ENCODE peak calls at places on chromosome 10, in seven cellular contexts. T is fibroblast of lung, X is H1, G is uterus, U is esophagus muscularis mucosa, K is brain microvascular endothelial cell, Y is stomach. Z is an unnamed sample.
A peak's percentile ranks its signal among the peaks of the same experiment; 100 is the strongest.

GRCh38 chr10:106078796-106079576 is 1085.5 kb downstream of the SORCS1 start:
- DNase-seq in G (no peak), Y (no peak), U (no peak), X (no peak), T (peak; percentile 24), K (peak; percentile 35), Z (no peak)

GRCh38 chr10:43124574-43125273 is 13.5 kb upstream of the CSGALNACT2 start:
- DNase-seq in T (no peak), G (no peak), X (peak; percentile 23), U (no peak), Y (peak; percentile 23), K (no peak), Z (peak; percentile 83)

GRCh38 chr10:77049896-77050295 is 587.7 kb downstream of the KCNMA1 start:
- DNase-seq in T (peak; percentile 69), Y (no peak), G (no peak), K (peak; percentile 47), U (no peak), X (peak; percentile 11), Z (no peak)

GRCh38 chr10:28996947-28997551 is 291.8 kb upstream of the LYZL1 start:
- DNase-seq in K (no peak), T (peak; percentile 37), G (no peak), Y (no peak), U (no peak), X (no peak), Z (no peak)

GRCh38 chr10:98231417-98231816 is 36.6 kb downstream of the LOXL4 start:
- DNase-seq in U (no peak), T (no peak), X (no peak), G (no peak), K (no peak), Y (no peak), Z (no peak)

GRCh38 chr10:62171791-62172190 is 96.9 kb downstream of the RTKN2 start:
- DNase-seq in G (no peak), U (no peak), X (no peak), K (no peak), Y (no peak), T (peak; percentile 24), Z (no peak)

GRCh38 chr10:85045046-85045445 is 716.7 kb downstream of the CCSER2 start:
- DNase-seq in T (no peak), X (no peak), U (no peak), K (no peak), Y (no peak), G (no peak), Z (no peak)

GRCh38 chr10:83541096-83541495 is 598.2 kb upstream of the GHITM start:
- DNase-seq in Y (no peak), K (no peak), G (no peak), U (no peak), T (peak; percentile 64), X (no peak), Z (no peak)

GRCh38 chr10:43912469-43912868 is 263.8 kb upstream of the ZNF32 start:
- DNase-seq in U (peak; percentile 53), G (no peak), K (no peak), T (no peak), Y (no peak), X (no peak), Z (no peak)

GRCh38 chr10:10977978-10978377 is 39.7 kb upstream of the CELF2 start:
- DNase-seq in G (no peak), K (no peak), X (no peak), Y (no peak), U (no peak), T (peak; percentile 6), Z (no peak)

GRCh38 chr10:79981673-79982485 is 33.0 kb upstream of the SFTPD start:
- DNase-seq in Y (peak; percentile 72), K (no peak), X (peak; percentile 79), G (peak; percentile 38), U (no peak), T (peak; percentile 41), Z (no peak)

GRCh38 chr10:88477343-88478085 is 105.6 kb downstream of the RNLS start:
- DNase-seq in G (no peak), Y (no peak), U (no peak), X (no peak), K (no peak), T (no peak), Z (no peak)

GRCh38 chr10:31836569-31837406 is 91.8 kb downstream of the ARHGAP12 start:
- DNase-seq in T (peak; percentile 34), Y (no peak), X (no peak), G (no peak), U (no peak), K (peak; percentile 40), Z (no peak)

GRCh38 chr10:73065441-73065840 is 31.2 kb downstream of the P4HA1 start:
- DNase-seq in X (no peak), U (no peak), T (no peak), Y (no peak), K (no peak), G (no peak), Z (no peak)

GRCh38 chr10:28551086-28551485 is 18.2 kb downstream of the WAC start:
- DNase-seq in K (no peak), X (no peak), T (no peak), U (no peak), G (no peak), Y (no peak), Z (no peak)

GRCh38 chr10:84026821-84027257 is 112.5 kb upstream of the GHITM start:
- DNase-seq in T (peak; percentile 7), K (no peak), Y (no peak), G (no peak), X (peak; percentile 68), U (peak; percentile 60), Z (no peak)

GRCh38 chr10:118748041-118748440 is 6.7 kb downstream of the CACUL1 start:
- DNase-seq in U (no peak), Y (no peak), T (no peak), G (no peak), X (no peak), K (no peak), Z (no peak)

GRCh38 chr10:86224354-86225097 is 142.1 kb downstream of the GRID1 start:
- DNase-seq in U (no peak), T (no peak), Y (no peak), G (no peak), K (no peak), X (no peak), Z (no peak)

GRCh38 chr10:48506147-48506917 is 98.5 kb downstream of the ARHGAP22 start:
- DNase-seq in K (peak; percentile 31), T (peak; percentile 25), G (no peak), Y (peak; percentile 24), U (peak; percentile 79), X (peak; percentile 31), Z (no peak)

GRCh38 chr10:80686734-80687561 is 149.2 kb downstream of the SH2D4B start:
- DNase-seq in U (no peak), K (no peak), Y (no peak), X (peak; percentile 48), G (no peak), T (no peak), Z (no peak)

GRCh38 chr10:129715805-129716785 is 248.0 kb downstream of the EBF3 start:
- DNase-seq in Y (no peak), T (no peak), K (no peak), U (no peak), X (no peak), G (no peak), Z (no peak)

GRCh38 chr10:30039988-30040387 is 19.4 kb downstream of the JCAD start:
- DNase-seq in K (no peak), U (no peak), G (no peak), Y (no peak), X (no peak), T (no peak), Z (no peak)

GRCh38 chr10:43198682-43199005 is 60.4 kb downstream of the CSGALNACT2 start:
- DNase-seq in G (peak; percentile 3), K (no peak), T (no peak), X (no peak), Y (no peak), U (no peak), Z (peak; percentile 80)

DNA sequence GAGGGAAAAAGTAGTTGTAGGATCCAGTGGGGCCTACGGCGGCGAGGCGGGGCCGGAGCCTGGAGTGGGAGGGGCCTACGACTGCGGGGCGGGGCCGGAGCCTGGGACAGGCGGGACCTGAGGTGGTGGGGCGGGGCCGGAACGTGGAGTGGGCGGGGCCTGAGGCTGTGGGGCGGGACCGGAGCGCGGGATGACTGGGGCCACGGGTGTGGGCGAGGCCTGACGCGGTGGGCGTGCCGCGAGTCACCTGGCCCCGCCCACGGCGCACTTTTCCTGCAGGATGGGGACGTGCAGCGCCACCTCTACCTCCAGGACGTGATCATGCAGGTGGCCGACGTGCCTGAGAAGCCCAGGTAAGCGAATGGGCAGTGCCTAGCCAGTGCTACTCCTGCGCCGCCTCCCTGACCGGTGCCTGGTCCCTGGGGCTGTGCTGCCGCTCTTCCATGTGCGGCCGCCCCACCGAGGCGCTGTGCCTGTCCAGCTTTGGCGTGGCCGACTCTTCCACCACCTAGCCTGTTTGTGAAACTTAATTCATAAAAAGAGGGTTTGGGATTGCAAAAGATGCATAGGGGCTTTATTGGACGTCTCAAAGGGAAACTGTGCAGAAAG is 501 bp downstream of the ZNF511 start:
- DNase-seq in Y (peak; percentile 98), X (peak; percentile 99), U (peak; percentile 98), T (peak; percentile 84), K (peak; percentile 88), G (peak; percentile 93), Z (peak; percentile 94)
- TF ChIP-seq CTCF in Y (no peak), X (no peak), U (no peak), T (no peak), K (no peak), G (no peak), Z (no peak)

DNA sequence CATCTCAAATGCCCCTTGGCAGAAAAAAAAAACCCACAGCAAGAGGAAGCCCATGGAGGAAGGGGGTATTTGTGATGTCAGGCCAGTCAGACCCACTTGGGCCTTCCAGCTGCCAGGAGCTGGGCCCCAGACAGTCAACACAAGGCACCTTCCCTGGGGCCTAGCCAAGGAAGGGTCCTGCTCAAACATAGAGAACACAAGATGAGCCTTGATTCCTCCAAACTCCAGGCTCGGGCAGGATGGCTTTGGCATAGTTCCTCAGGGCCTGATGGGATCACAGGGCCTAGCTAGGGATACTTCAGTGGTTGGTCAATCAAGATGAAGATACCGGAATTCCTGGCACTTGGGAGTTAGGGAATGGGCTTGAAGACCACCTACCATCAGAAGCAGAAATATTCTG is 30.8 kb downstream of the DPCD start:
- DNase-seq in G (no peak), U (no peak), Y (no peak), K (no peak), T (no peak), X (no peak), Z (no peak)
- H3K27ac ChIP-seq in G (no peak overlapping the region), U (no peak overlapping the region), Y (no peak overlapping the region), K (no peak overlapping the region), T (no peak overlapping the region), X (no peak overlapping the region), Z (no peak overlapping the region)

DNA sequence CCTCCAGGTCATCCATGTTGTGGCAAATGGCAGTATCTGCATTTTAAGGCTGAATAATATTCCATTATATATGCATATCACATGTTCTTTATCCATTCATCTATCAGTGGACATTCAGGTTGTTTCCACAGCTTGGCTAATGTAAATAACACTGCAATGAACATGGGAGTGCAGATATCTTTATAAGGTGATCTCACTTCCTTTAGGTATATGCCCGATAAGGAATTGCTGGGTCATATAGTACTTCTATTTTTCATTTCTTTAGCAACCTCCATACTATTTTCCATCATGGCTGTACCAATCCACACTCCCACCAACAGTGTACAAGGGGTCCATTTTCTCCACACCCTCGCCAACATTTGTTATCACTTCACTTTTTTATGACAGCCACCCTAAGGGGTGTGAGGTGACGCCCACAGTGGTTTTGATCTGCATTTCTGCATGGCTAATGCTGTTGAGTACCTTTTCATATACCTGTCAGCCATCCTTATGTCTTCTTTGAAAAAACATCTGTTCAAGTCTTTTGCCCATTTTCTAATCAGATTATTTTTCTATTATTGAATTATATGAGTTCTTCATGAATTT is 18.9 kb downstream of the ABI1 start:
- DNase-seq in G (no peak), K (no peak), T (no peak), X (no peak), Y (no peak), U (no peak), Z (no peak)
- H3K4me3 ChIP-seq in G (no peak overlapping the region), K (no peak overlapping the region), T (no peak overlapping the region), X (no peak overlapping the region), Y (no peak overlapping the region), U (no peak overlapping the region), Z (no peak overlapping the region)

GRCh38 chr10:58714436-58714835 is 201.8 kb downstream of the BICC1 start:
- DNase-seq in Y (no peak), G (no peak), X (no peak), K (no peak), T (peak; percentile 47), U (no peak), Z (no peak)
- TF ChIP-seq CTCF in Y (no peak), G (no peak), X (no peak), K (peak; percentile 17), T (no peak), U (no peak), Z (no peak)

Z was measured in vagina.